ENCODE peak calls at places on chromosomes 3 and 15, in four cellular contexts. Y, W, P and J are unnamed samples.

GRCh38 chr15:94225616-94226015 is 5.7 kb upstream of the MCTP2 start:
- DNase-seq in W (no peak), P (no peak), Y (no peak), J (no peak)

GRCh38 chr3:126100216-126100615 is 16.3 kb upstream of the SLC41A3 start:
- DNase-seq in P (no peak), W (no peak), Y (no peak), J (no peak)

GRCh38 chr15:66369773-66370651 is 13.5 kb upstream of the TIPIN start:
- DNase-seq in Y (no peak), W (no peak), P (no peak), J (no peak)

GRCh38 chr3:150635526-150635925 is 32.4 kb downstream of the SELENOT start:
- DNase-seq in P (no peak), W (no peak), Y (no peak), J (no peak)

GRCh38 chr15:66707310-66708160 is 5.5 kb downstream of the SMAD6 start:
- DNase-seq in P (no peak), Y (no peak), W (peak; percentile 43), J (no peak)

GRCh38 chr3:14550181-14550580 is 10.0 kb upstream of the GRIP2 start:
- DNase-seq in W (no peak), Y (no peak), P (no peak), J (no peak)

GRCh38 chr3:105277656-105278055 is 89.1 kb upstream of the ALCAM start:
- DNase-seq in P (no peak), W (no peak), Y (no peak), J (no peak)

GRCh38 chr15:65409284-65409631 is 13.5 kb downstream of the IGDCC4 start:
- DNase-seq in P (no peak), W (peak; percentile 74), Y (no peak), J (no peak)

GRCh38 chr3:15538345-15538744 is 16.8 kb upstream of the COLQ start:
- DNase-seq in P (no peak), Y (no peak), W (no peak), J (no peak)

GRCh38 chr15:99181544-99181943 is 67.8 kb downstream of the TTC23 start:
- DNase-seq in W (no peak), P (no peak), Y (no peak), J (no peak)

GRCh38 chr15:29242466-29243242 is 27.0 kb downstream of the NSMCE3 start:
- DNase-seq in P (no peak), Y (no peak), W (no peak), J (no peak)

GRCh38 chr15:47186071-47186470 is 531.2 kb upstream of the SEMA6D start:
- DNase-seq in W (no peak), P (no peak), Y (no peak), J (no peak)

GRCh38 chr3:148763921-148764320 is 63.7 kb upstream of the CPB1 start:
- DNase-seq in Y (no peak), P (no peak), W (no peak), J (no peak)

GRCh38 chr3:107284570-107284969 is 92.7 kb upstream of the CCDC54 start:
- DNase-seq in P (no peak), Y (no peak), W (peak; percentile 1), J (no peak)

GRCh38 chr3:123725652-123726400 is 141.0 kb upstream of the HACD2 start:
- DNase-seq in W (no peak), P (no peak), Y (no peak), J (peak; percentile 42)

GRCh38 chr3:72338942-72339749 is 509.1 kb downstream of the SHQ1 start:
- DNase-seq in Y (no peak), P (no peak), W (peak; percentile 88), J (no peak)

GRCh38 chr15:25859838-25860645 is 3.1 kb downstream of the ATP10A start:
- DNase-seq in P (peak; percentile 34), Y (peak; percentile 70), W (no peak), J (no peak)

GRCh38 chr3:168878655-168879054 is 782.9 kb upstream of the GOLIM4 start:
- DNase-seq in W (no peak), P (no peak), Y (no peak), J (no peak)

GRCh38 chr15:39265261-39265660 is 315.6 kb upstream of the THBS1 start:
- DNase-seq in W (no peak), Y (no peak), P (no peak), J (no peak)

GRCh38 chr3:29937185-29937584 is 656.3 kb downstream of the RBMS3 start:
- DNase-seq in W (no peak), P (no peak), Y (no peak), J (no peak)

GRCh38 chr3:59052803-59053411 is 3.1 kb upstream of the CFAP20DC start:
- DNase-seq in P (no peak), W (peak; percentile 38), Y (no peak), J (peak; percentile 52)

GRCh38 chr3:14262212-14262611 is 83.6 kb downstream of the LSM3 start:
- DNase-seq in W (no peak), Y (no peak), P (no peak), J (no peak)

GRCh38 chr15:88745696-88746095 is 57.5 kb upstream of the ACAN start:
- DNase-seq in W (peak; percentile 2), Y (no peak), P (no peak), J (no peak)

GRCh38 chr3:115713247-115713646 is 89.9 kb downstream of the GAP43 start:
- DNase-seq in P (no peak), W (no peak), Y (no peak), J (peak; percentile 61)

GRCh38 chr3:56915969-56916586 is 114.3 kb upstream of the ARHGEF3 start:
- DNase-seq in P (peak; percentile 48), W (no peak), Y (peak; percentile 70), J (no peak)

GRCh38 chr3:95901948-95902347 is 912.4 kb upstream of the EPHA6 start:
- DNase-seq in W (no peak), Y (no peak), P (no peak), J (no peak)

GRCh38 chr15:85741662-85742061 is 53.1 kb downstream of the KLHL25 start:
- DNase-seq in Y (no peak), W (no peak), P (no peak), J (no peak)

GRCh38 chr3:86990734-86991481 is at the start of gene VGLL3:
- DNase-seq in P (no peak), W (peak; percentile 87), Y (no peak), J (peak; percentile 48)

GRCh38 chr15:68177747-68178146 is 27.4 kb downstream of the CALML4 start:
- DNase-seq in Y (no peak), P (no peak), W (no peak), J (no peak)

GRCh38 chr3:197878427-197878826 is 71.6 kb upstream of the RPL35A start:
- DNase-seq in W (no peak), P (no peak), Y (no peak), J (no peak)

GRCh38 chr3:119018690-119019463 is 15.8 kb downstream of the IGSF11 start:
- DNase-seq in P (no peak), W (no peak), Y (no peak), J (no peak)

GRCh38 chr3:99808163-99808794 is 9.4 kb upstream of the CMSS1 start:
- DNase-seq in Y (no peak), W (peak; percentile 75), P (peak; percentile 4), J (no peak)

GRCh38 chr15:29770796-29771195 is 51.5 kb downstream of the TJP1 start:
- DNase-seq in W (no peak), Y (no peak), P (no peak), J (no peak)

GRCh38 chr3:158109804-158110657 is at the start of gene RSRC1:
- DNase-seq in P (peak; percentile 50), Y (peak; percentile 75), W (peak; percentile 71), J (peak; percentile 86)

GRCh38 chr15:69719527-69719926 is 266.9 kb downstream of the RPLP1 start:
- DNase-seq in W (no peak), P (no peak), Y (peak; percentile 57), J (no peak)

GRCh38 chr15:82943176-82943575 is 9.3 kb downstream of the HOMER2 start:
- DNase-seq in W (no peak), Y (no peak), P (no peak), J (no peak)

GRCh38 chr15:66105286-66105984 is 148.1 kb downstream of the MEGF11 start:
- DNase-seq in Y (no peak), P (no peak), W (no peak), J (no peak)

GRCh38 chr3:9727041-9727595 is 4.4 kb upstream of the BRPF1 start:
- DNase-seq in Y (peak; percentile 59), W (no peak), P (peak; percentile 26), J (no peak)

GRCh38 chr15:47506543-47507090 is 210.7 kb upstream of the SEMA6D start:
- DNase-seq in W (no peak), Y (no peak), P (no peak), J (no peak)